ENCODE peak calls at places on chromosomes 3 and 15, in six cellular contexts. T is dorsolateral prefrontal cortex, O is heart right ventricle, R is mammary epithelial cell, V is mesendoderm, N is ovary. W is an unnamed sample.

GRCh38 chr3:64796597-64796996 is 108.8 kb upstream of the ADAMTS9 start:
- DNase-seq in T (no peak), O (no peak), R (peak; percentile 6), V (no peak), N (no peak), W (no peak)

GRCh38 chr15:70643783-70644125 is 119.6 kb downstream of the UACA start:
- DNase-seq in T (no peak), O (no peak), R (no peak), V (peak; percentile 39), N (no peak), W (no peak)

GRCh38 chr15:43370310-43370974 is 401 bp downstream of the ZSCAN29 start:
- DNase-seq in T (no peak), O (peak; percentile 20), R (peak; percentile 12), V (peak; percentile 59), N (peak; percentile 27), W (peak; percentile 15)

GRCh38 chr3:125121246-125122010 is 65.6 kb upstream of the HEG1 start:
- DNase-seq in T (no peak), O (no peak), R (no peak), V (no peak), N (no peak), W (no peak)

GRCh38 chr3:151228291-151229125 is 25.5 kb upstream of the GPR171 start:
- DNase-seq in T (no peak), O (no peak), R (peak; percentile 63), V (peak; percentile 43), N (no peak), W (no peak)

GRCh38 chr15:47331796-47332480 is 385.4 kb upstream of the SEMA6D start:
- DNase-seq in T (no peak), O (no peak), R (peak; percentile 33), V (peak; percentile 65), N (peak; percentile 30), W (no peak)

GRCh38 chr3:170196833-170197232 is 15.3 kb upstream of the PHC3 start:
- DNase-seq in T (no peak), O (no peak), R (peak; percentile 83), V (no peak), N (no peak), W (no peak)

GRCh38 chr3:179865876-179866505 is 170.7 kb downstream of the PEX5L start:
- DNase-seq in T (no peak), O (no peak), R (no peak), V (peak; percentile 62), N (no peak), W (no peak)

GRCh38 chr15:45113380-45113990 is 487 bp downstream of the DUOX2 start:
- DNase-seq in T (no peak), O (no peak), R (no peak), V (no peak), N (no peak), W (no peak)

GRCh38 chr15:63601026-63601726 is 4.0 kb downstream of the FBXL22 start:
- DNase-seq in T (no peak), O (peak; percentile 37), R (no peak), V (peak; percentile 18), N (no peak), W (peak; percentile 32)

GRCh38 chr3:40309925-40310635 is 573 bp downstream of the EIF1B start:
- DNase-seq in T (peak; percentile 48), O (no peak), R (peak; percentile 19), V (peak; percentile 60), N (peak; percentile 79), W (peak; percentile 55)

GRCh38 chr15:59420986-59421618 is 16.9 kb upstream of the FAM81A start:
- DNase-seq in T (no peak), O (no peak), R (no peak), V (peak; percentile 87), N (no peak), W (no peak)

GRCh38 chr3:196975349-196975748 is 6.7 kb upstream of the PIGZ start:
- DNase-seq in T (no peak), O (no peak), R (no peak), V (no peak), N (no peak), W (no peak)

GRCh38 chr15:85164841-85165466 is 183.3 kb downstream of the PDE8A start:
- DNase-seq in T (no peak), O (no peak), R (peak; percentile 13), V (no peak), N (no peak), W (no peak)

GRCh38 chr3:66828303-66828702 is 169.8 kb upstream of the KBTBD8 start:
- DNase-seq in T (no peak), O (no peak), R (no peak), V (no peak), N (no peak), W (no peak)

GRCh38 chr3:150077107-150077506 is 106.4 kb upstream of the PFN2 start:
- DNase-seq in T (no peak), O (no peak), R (no peak), V (no peak), N (no peak), W (no peak)

GRCh38 chr15:101014276-101014675 is 95.1 kb downstream of the LRRK1 start:
- DNase-seq in T (no peak), O (no peak), R (no peak), V (no peak), N (no peak), W (no peak)
- H3K27ac ChIP-seq in T (no peak overlapping the region), O (no peak overlapping the region), R (no peak overlapping the region), V (no peak overlapping the region), N (no peak overlapping the region), W (no peak overlapping the region)

GRCh38 chr3:195543642-195544536 is 764 bp upstream of the PPP1R2 start:
- DNase-seq in T (no peak), O (peak; percentile 29), R (no peak), V (peak; percentile 61), N (peak; percentile 41), W (no peak)
- H3K27ac ChIP-seq in T (peak overlapping the region; percentile 67), O (peak overlapping the region; percentile 87), R (peak overlapping the region; percentile 36), V (no peak overlapping the region), N (no peak overlapping the region), W (peak overlapping the region; percentile 94)

GRCh38 chr3:54008744-54009143 is 113.6 kb upstream of the CACNA2D3 start:
- DNase-seq in T (no peak), O (no peak), R (no peak), V (no peak), N (no peak), W (no peak)

GRCh38 chr3:54008099-54008498 is 114.3 kb upstream of the CACNA2D3 start:
- DNase-seq in T (no peak), O (no peak), R (peak; percentile 35), V (no peak), N (no peak), W (no peak)

DNA sequence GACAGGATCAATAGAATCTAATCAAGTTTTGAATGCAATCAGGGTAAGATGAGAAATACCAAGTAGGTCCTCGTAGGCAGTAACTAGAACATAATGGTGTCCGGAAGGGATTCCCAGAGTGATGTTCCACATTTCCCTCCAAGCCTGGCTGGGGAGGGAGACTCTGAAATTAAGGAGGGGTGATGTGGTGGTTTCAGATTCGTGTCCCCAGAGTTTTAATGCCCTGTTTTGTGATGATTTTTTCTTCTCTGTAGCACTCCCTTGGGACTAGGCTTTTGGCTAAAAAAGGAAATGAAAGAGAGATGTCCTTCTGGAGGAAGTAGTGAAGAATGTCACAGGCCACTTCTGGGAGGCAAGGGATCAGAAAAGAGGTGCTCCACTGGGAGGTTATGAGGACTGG is 108.3 kb upstream of the CACNA2D3 start:
- DNase-seq in T (no peak), O (no peak), R (no peak), V (no peak), N (no peak), W (no peak)
- H3K27ac ChIP-seq in T (no peak overlapping the region), O (no peak overlapping the region), R (no peak overlapping the region), V (no peak overlapping the region), N (no peak overlapping the region), W (peak overlapping the region; percentile 1)

DNA sequence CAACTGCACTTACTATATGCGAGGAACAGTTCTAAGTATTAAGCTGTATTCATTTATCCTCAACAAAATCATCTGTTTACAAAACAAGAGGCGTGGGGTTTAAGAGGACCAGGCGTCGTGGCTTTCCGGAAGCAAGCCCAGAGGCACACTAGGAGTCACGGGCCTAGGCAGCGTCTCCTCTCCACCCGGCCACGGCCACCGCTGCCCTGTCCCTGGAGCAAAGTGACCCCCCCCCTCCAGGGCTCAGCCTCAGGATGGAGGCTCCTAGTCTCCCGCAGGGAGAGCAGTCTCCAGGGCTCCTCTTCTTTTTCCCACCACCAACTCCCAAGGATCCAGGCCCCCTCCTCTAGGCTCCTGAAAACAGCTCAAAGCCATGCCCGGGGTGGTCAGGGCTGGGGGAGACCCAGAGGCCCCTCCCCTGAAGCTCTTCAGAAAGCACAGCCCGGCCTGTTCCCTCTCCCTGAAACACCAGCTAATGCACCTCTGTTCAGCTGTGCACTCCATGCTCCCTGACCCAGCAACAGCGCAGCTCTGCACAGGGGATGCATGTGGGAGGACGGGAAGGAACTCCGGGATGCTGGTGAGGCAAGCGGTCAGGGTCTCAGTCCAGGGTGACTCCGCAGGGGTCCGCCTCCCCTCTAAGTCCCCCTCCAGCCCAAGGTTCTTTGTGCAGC is 16.8 kb downstream of the TNK2 start:
- DNase-seq in T (no peak), O (no peak), R (no peak), V (no peak), N (no peak), W (no peak)
- H3K27ac ChIP-seq in T (peak overlapping the region; percentile 11), O (no peak overlapping the region), R (no peak overlapping the region), V (no peak overlapping the region), N (no peak overlapping the region), W (peak overlapping the region; percentile 80)

GRCh38 chr3:48436477-48436787 is 3.5 kb downstream of the CCDC51 start:
- DNase-seq in T (no peak), O (no peak), R (no peak), V (no peak), N (peak; percentile 27), W (no peak)

GRCh38 chr3:48434591-48435222 is 4.8 kb upstream of the PLXNB1 start:
- DNase-seq in T (no peak), O (no peak), R (no peak), V (no peak), N (peak; percentile 35), W (no peak)

GRCh38 chr3:48435223-48435595 is 4.7 kb downstream of the CCDC51 start:
- DNase-seq in T (no peak), O (no peak), R (no peak), V (no peak), N (peak; percentile 16), W (no peak)

GRCh38 chr3:48436855-48437254 is 3.1 kb downstream of the CCDC51 start:
- DNase-seq in T (no peak), O (no peak), R (no peak), V (no peak), N (peak; percentile 12), W (no peak)

GRCh38 chr3:48435774-48436476 is 4.0 kb downstream of the CCDC51 start:
- DNase-seq in T (peak; percentile 90), O (peak; percentile 81), R (peak; percentile 68), V (peak; percentile 92), N (peak; percentile 87), W (peak; percentile 87)
- H3K27ac ChIP-seq in T (no peak overlapping the region), O (no peak overlapping the region), R (peak overlapping the region; percentile 15), V (no peak overlapping the region), N (no peak overlapping the region), W (no peak overlapping the region)

GRCh38 chr3:9343115-9343514 is 19.7 kb upstream of the THUMPD3 start:
- DNase-seq in T (no peak), O (no peak), R (no peak), V (no peak), N (no peak), W (no peak)

GRCh38 chr3:9345041-9345440 is 17.8 kb upstream of the THUMPD3 start:
- DNase-seq in T (no peak), O (no peak), R (no peak), V (no peak), N (no peak), W (no peak)

GRCh38 chr3:9339750-9340449 is 23.0 kb upstream of the THUMPD3 start:
- DNase-seq in T (no peak), O (no peak), R (no peak), V (no peak), N (no peak), W (no peak)

GRCh38 chr3:9340450-9341009 is 22.3 kb upstream of the THUMPD3 start:
- DNase-seq in T (no peak), O (no peak), R (peak; percentile 77), V (no peak), N (no peak), W (no peak)

GRCh38 chr3:9342696-9343095 is 20.2 kb upstream of the THUMPD3 start:
- DNase-seq in T (no peak), O (no peak), R (no peak), V (no peak), N (no peak), W (no peak)
- H3K27ac ChIP-seq in T (no peak overlapping the region), O (no peak overlapping the region), R (no peak overlapping the region), V (no peak overlapping the region), N (no peak overlapping the region), W (no peak overlapping the region)